ENCODE peak calls at places on chromosomes 7 and 10, in eight cellular contexts. F, W, A, M, S, R, P and Z are unnamed samples.

GRCh38 chr7:2609001-2609411 is 22.8 kb upstream of the TTYH3 start:
- DNase-seq in P (no peak), W (peak; percentile 22), R (no peak), S (no peak), M (peak; percentile 67), A (no peak), F (peak; percentile 49), Z (peak; percentile 45)

GRCh38 chr10:113133497-113133896 is 183.4 kb downstream of the TCF7L2 start:
- DNase-seq in A (no peak), M (peak; percentile 65), F (peak; percentile 43), W (no peak), R (no peak), P (no peak), S (no peak), Z (peak; percentile 56)

GRCh38 chr10:125023269-125023668 is 81.3 kb downstream of the ZRANB1 start:
- DNase-seq in W (no peak), F (no peak), M (no peak), S (no peak), P (peak; percentile 65), A (no peak), R (no peak), Z (no peak)

GRCh38 chr7:29314148-29314547 is 119.6 kb downstream of the CHN2 start:
- DNase-seq in A (no peak), S (no peak), R (no peak), F (no peak), P (no peak), W (no peak), M (no peak), Z (no peak)

GRCh38 chr7:75662579-75663301 is 76.0 kb downstream of the HIP1 start:
- DNase-seq in A (no peak), R (no peak), F (no peak), P (no peak), M (no peak), S (no peak), W (no peak), Z (no peak)

GRCh38 chr10:102400061-102400460 is 4.6 kb downstream of the NFKB2 start:
- DNase-seq in F (no peak), P (peak; percentile 61), M (no peak), W (no peak), S (no peak), R (no peak), A (no peak), Z (no peak)

GRCh38 chr7:45236666-45237065 is 79.1 kb downstream of the RAMP3 start:
- DNase-seq in P (no peak), W (no peak), S (no peak), A (no peak), M (peak; percentile 33), R (no peak), F (no peak), Z (peak; percentile 71)

GRCh38 chr7:151252961-151253691 is 4.6 kb upstream of the SMARCD3 start:
- DNase-seq in A (no peak), W (no peak), F (no peak), S (no peak), P (no peak), R (no peak), M (no peak), Z (no peak)

GRCh38 chr10:122419890-122420623 is 34.4 kb upstream of the ARMS2 start:
- DNase-seq in A (peak; percentile 11), M (peak; percentile 82), R (peak; percentile 80), W (no peak), S (no peak), P (no peak), F (no peak), Z (peak; percentile 83)

GRCh38 chr10:68955414-68955785 is 570 bp upstream of the DDX21 start:
- DNase-seq in W (no peak), P (no peak), M (no peak), A (no peak), S (no peak), F (no peak), R (no peak), Z (no peak)

GRCh38 chr7:140000666-140001268 is 62.0 kb downstream of the PARP12 start:
- DNase-seq in P (peak; percentile 3), F (no peak), S (no peak), M (no peak), W (no peak), R (no peak), A (no peak), Z (no peak)

GRCh38 chr10:13990392-13990805 is 340.3 kb downstream of the FRMD4A start:
- DNase-seq in W (no peak), S (no peak), M (peak; percentile 61), R (peak; percentile 76), P (no peak), A (no peak), F (no peak), Z (no peak)

GRCh38 chr10:130179640-130180039 is 43.4 kb downstream of the GLRX3 start:
- DNase-seq in S (no peak), M (peak; percentile 89), F (peak; percentile 65), R (peak; percentile 52), P (no peak), A (peak; percentile 23), W (peak; percentile 51), Z (peak; percentile 79)

GRCh38 chr7:68955656-68956055 is 642.6 kb upstream of the AUTS2 start:
- DNase-seq in P (no peak), F (no peak), S (no peak), A (no peak), R (no peak), W (no peak), M (no peak), Z (no peak)

GRCh38 chr7:5295039-5296014 is 12.6 kb downstream of the SLC29A4 start:
- DNase-seq in R (no peak), S (no peak), A (no peak), F (no peak), P (no peak), M (no peak), W (no peak), Z (no peak)

DNA sequence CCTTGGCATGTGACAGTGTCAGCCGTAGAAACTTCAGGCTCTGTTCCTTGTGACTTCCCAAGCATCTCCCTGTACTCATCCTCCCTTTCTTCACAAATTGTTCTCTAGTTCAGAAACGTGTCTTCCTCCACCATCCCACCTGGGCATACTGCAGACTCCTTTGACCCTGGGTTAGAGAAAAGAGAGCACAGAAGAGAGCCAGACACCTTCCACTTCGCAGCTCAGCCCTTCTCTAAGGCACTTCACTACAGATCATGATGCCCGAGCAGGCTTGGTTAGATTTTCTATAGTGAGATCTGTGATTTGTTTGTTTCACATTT is 70.6 kb downstream of the XPNPEP1 start:
- DNase-seq in W (no peak), R (no peak), A (no peak), M (no peak), F (no peak), S (no peak), P (no peak), Z (no peak)
- TF ChIP-seq CTCF in W (no peak), R (no peak), A (no peak), M (no peak), F (no peak), S (peak; percentile 69), P (no peak), Z (no peak)

DNA sequence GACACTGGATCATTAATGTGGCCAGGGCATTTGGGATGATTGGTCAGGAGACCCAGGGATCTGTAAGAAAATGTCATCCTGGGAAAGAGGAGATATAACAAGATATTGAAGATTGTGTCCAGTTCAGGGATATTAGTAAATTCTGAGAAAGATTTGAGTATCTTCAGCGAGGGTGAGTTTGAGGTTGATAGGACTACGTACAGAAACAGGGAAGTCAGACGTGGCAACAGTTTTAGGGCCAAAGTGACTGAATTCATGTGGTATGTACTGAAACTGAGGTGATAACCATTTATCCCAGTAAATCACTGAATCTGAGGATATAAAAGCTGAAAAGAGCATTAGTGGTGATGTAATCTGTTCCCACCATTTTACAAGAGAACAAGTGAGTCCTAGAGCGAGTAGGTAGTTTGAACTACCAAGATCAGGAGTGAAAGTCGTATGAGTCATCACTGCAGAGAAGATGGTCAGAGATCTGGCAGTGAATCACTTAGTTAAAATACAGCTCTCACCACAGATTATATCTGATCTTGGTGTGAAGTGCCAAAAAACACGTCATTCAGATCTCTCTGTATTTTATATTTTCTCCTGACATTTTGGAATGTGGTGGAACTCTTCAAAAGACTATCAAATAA is 220.5 kb downstream of the CDK14 start:
- DNase-seq in A (peak; percentile 98), M (peak; percentile 92), P (no peak), S (no peak), F (peak; percentile 28), R (peak; percentile 91), W (peak; percentile 96), Z (peak; percentile 98)
- TF ChIP-seq CTCF in A (no peak), M (no peak), P (no peak), S (no peak), F (no peak), R (no peak), W (no peak), Z (no peak)

GRCh38 chr10:61662794-61663259 is at the start of gene CABCOCO1:
- DNase-seq in A (peak; percentile 11), W (peak; percentile 91), R (peak; percentile 48), M (peak; percentile 59), F (peak; percentile 84), P (peak; percentile 88), S (peak; percentile 59), Z (peak; percentile 61)

GRCh38 chr10:61669849-61670248 is 7.1 kb downstream of the CABCOCO1 start:
- DNase-seq in W (no peak), P (no peak), R (no peak), M (no peak), F (no peak), A (no peak), S (no peak), Z (no peak)

GRCh38 chr10:61669161-61669755 is 6.5 kb downstream of the CABCOCO1 start:
- DNase-seq in M (no peak), F (no peak), S (no peak), P (no peak), A (no peak), R (no peak), W (no peak), Z (no peak)

GRCh38 chr10:61663466-61663865 is 737 bp downstream of the CABCOCO1 start:
- DNase-seq in R (no peak), W (peak; percentile 52), S (no peak), M (no peak), F (no peak), A (no peak), P (no peak), Z (no peak)

DNA sequence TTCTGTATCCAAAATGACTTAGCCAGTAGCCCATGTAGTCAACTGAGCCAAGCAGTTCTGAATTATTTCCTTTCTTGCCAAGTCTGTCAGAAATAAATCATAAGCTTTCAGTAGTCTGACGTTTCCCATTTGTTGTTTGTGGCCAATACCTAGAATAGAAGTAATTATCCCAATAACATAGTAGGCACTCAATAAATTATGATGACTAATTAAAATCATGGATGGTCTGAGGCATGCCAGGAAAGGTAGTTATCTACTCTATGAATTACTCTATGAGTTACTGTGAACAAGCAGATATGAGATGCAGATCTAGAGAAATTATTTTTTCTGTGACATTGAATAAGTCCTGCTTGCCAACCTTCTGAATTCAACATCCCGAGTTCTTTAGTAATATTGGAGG is 2.3 kb downstream of the CABCOCO1 start:
- DNase-seq in F (no peak), W (no peak), P (no peak), A (no peak), S (no peak), M (no peak), R (no peak), Z (no peak)
- TF ChIP-seq CTCF in F (no peak), W (no peak), P (no peak), A (no peak), S (no peak), M (no peak), R (no peak), Z (no peak)

DNA sequence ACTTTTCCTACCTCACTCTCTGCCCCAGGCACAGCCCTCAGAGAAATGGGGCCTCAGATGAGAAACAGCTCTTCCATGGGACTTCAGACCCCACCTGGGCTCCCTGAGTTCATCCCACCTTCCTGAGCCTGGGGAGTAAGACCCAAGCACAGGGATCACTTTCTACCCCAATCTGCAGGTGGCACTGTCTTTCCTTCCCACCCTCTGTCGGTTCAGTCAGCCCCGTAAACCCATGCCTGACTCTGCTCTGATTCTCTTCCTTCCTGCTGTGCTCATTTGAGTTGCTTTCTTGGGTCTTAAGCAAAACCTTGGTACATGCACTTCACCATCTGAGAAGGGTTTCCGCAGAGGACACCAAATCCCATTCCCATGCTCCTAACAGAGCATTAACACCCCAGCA is 306.4 kb upstream of the CDC14C start:
- DNase-seq in A (no peak), F (no peak), M (no peak), S (no peak), R (no peak), W (peak; percentile 6), P (no peak), Z (no peak)
- TF ChIP-seq CTCF in A (no peak), F (no peak), M (no peak), S (no peak), R (no peak), W (peak; percentile 40), P (no peak), Z (no peak)